ENCODE peak calls at places on chromosomes 16 and 17, in seven cellular contexts. K is nucleus accumbens; X is NCI-H1930; R is tibial artery; Y is activated CD4-positive, alpha-beta T cell treated with anti-CD3 and anti-CD28 coated beads for 48 hours; N is caudate nucleus; M is activated CD8-positive, alpha-beta T cell treated with anti-CD3 and anti-CD28 coated beads, Interleukin-2, amount 10 ng/mL, durations not matched to agents 7 days and 5 days. J is an unnamed sample.
A peak's percentile ranks its signal among the peaks of the same experiment; 100 is the strongest.

GRCh38 chr16:67104061-67104460 is 5.7 kb upstream of the PHAF1 start:
- DNase-seq in K (no peak), X (no peak), R (peak; percentile 32), Y (no peak), N (no peak), M (no peak), J (no peak)

GRCh38 chr17:61997649-61998048 is 67.4 kb downstream of the MED13 start:
- DNase-seq in K (no peak), X (no peak), R (no peak), Y (no peak), N (no peak), M (no peak), J (no peak)

GRCh38 chr17:16442594-16443389 is 27.4 kb downstream of the TRPV2 start:
- DNase-seq in K (no peak), X (no peak), R (no peak), Y (no peak), N (no peak), M (no peak), J (no peak)

GRCh38 chr17:79340771-79341528 is 266.3 kb downstream of the ENGASE start:
- DNase-seq in K (no peak), X (no peak), R (no peak), Y (no peak), N (no peak), M (no peak), J (no peak)

GRCh38 chr17:69961488-69962145 is 113.4 kb upstream of the KCNJ16 start:
- DNase-seq in K (no peak), X (no peak), R (no peak), Y (no peak), N (no peak), M (no peak), J (no peak)

GRCh38 chr16:28538733-28539596 is at the start of gene NUPR1:
- DNase-seq in K (peak; percentile 23), X (no peak), R (peak; percentile 99), Y (no peak), N (peak; percentile 78), M (no peak), J (no peak)

GRCh38 chr17:67239597-67239996 is 5.4 kb downstream of the HELZ start:
- DNase-seq in K (no peak), X (no peak), R (no peak), Y (no peak), N (no peak), M (no peak), J (no peak)

GRCh38 chr17:7781467-7781866 is 52.5 kb upstream of the KDM6B start:
- DNase-seq in K (no peak), X (no peak), R (no peak), Y (no peak), N (no peak), M (no peak), J (no peak)

GRCh38 chr16:75097941-75098897 is 18.4 kb downstream of the LDHD start:
- DNase-seq in K (no peak), X (no peak), R (no peak), Y (peak; percentile 87), N (no peak), M (peak; percentile 79), J (no peak)

GRCh38 chr17:75601057-75601987 is 13.7 kb downstream of the MYO15B start:
- DNase-seq in K (no peak), X (peak; percentile 61), R (peak; percentile 62), Y (peak; percentile 81), N (no peak), M (peak; percentile 78), J (peak; percentile 35)

GRCh38 chr17:50331085-50331791 is 14.7 kb upstream of the XYLT2 start:
- DNase-seq in K (no peak), X (no peak), R (peak; percentile 19), Y (no peak), N (no peak), M (no peak), J (no peak)

GRCh38 chr17:19022128-19022527 is 17.6 kb upstream of the FAM83G start:
- DNase-seq in K (no peak), X (no peak), R (no peak), Y (no peak), N (no peak), M (no peak), J (no peak)

GRCh38 chr17:38333635-38334295 is 10.0 kb downstream of the GPR179 start:
- DNase-seq in K (no peak), X (no peak), R (no peak), Y (peak; percentile 76), N (no peak), M (peak; percentile 66), J (no peak)

GRCh38 chr16:57757883-57758282 is 22.3 kb downstream of the KATNB1 start:
- DNase-seq in K (no peak), X (no peak), R (no peak), Y (no peak), N (no peak), M (no peak), J (no peak)

GRCh38 chr17:79944821-79945391 is 90.8 kb downstream of the TBC1D16 start:
- DNase-seq in K (no peak), X (no peak), R (peak; percentile 64), Y (no peak), N (no peak), M (no peak), J (no peak)

GRCh38 chr16:4244254-4244812 is 2.5 kb upstream of the SRL start:
- DNase-seq in K (no peak), X (peak; percentile 61), R (no peak), Y (no peak), N (no peak), M (no peak), J (no peak)

GRCh38 chr16:89300311-89300975 is 82.9 kb downstream of the ZNF778 start:
- DNase-seq in K (no peak), X (no peak), R (peak; percentile 82), Y (no peak), N (no peak), M (no peak), J (no peak)

GRCh38 chr16:31874354-31875111 is 926 bp downstream of the ZNF267 start:
- DNase-seq in K (no peak), X (no peak), R (no peak), Y (peak; percentile 52), N (no peak), M (peak; percentile 43), J (no peak)

GRCh38 chr16:19265531-19265930 is 20.0 kb upstream of the CLEC19A start:
- DNase-seq in K (no peak), X (no peak), R (no peak), Y (no peak), N (no peak), M (no peak), J (no peak)

GRCh38 chr17:41678411-41678906 is 10.2 kb upstream of the EIF1 start:
- DNase-seq in K (no peak), X (no peak), R (no peak), Y (no peak), N (no peak), M (no peak), J (no peak)

GRCh38 chr17:29572691-29573557 is 4.4 kb downstream of the TP53I13 start:
- DNase-seq in K (no peak), X (no peak), R (peak; percentile 77), Y (peak; percentile 73), N (peak; percentile 61), M (peak; percentile 63), J (no peak)

GRCh38 chr16:65947951-65948350 is 418.5 kb upstream of the CDH5 start:
- DNase-seq in K (peak; percentile 6), X (no peak), R (no peak), Y (no peak), N (peak; percentile 57), M (no peak), J (no peak)

GRCh38 chr16:48491517-48491916 is 106.3 kb upstream of the SIAH1 start:
- DNase-seq in K (no peak), X (no peak), R (no peak), Y (no peak), N (no peak), M (no peak), J (no peak)

GRCh38 chr17:35046740-35047283 is 16.7 kb downstream of the RFFL start:
- DNase-seq in K (no peak), X (no peak), R (no peak), Y (peak; percentile 73), N (peak; percentile 30), M (peak; percentile 78), J (no peak)

GRCh38 chr17:2362416-2362815 is 25.1 kb downstream of the SGSM2 start:
- DNase-seq in K (no peak), X (no peak), R (no peak), Y (no peak), N (no peak), M (no peak), J (no peak)

GRCh38 chr17:40168262-40168832 is 8.9 kb upstream of the RAPGEFL1 start:
- DNase-seq in K (no peak), X (no peak), R (no peak), Y (peak; percentile 38), N (peak; percentile 61), M (peak; percentile 48), J (no peak)

GRCh38 chr17:77741109-77741508 is 217.4 kb upstream of the TNRC6C start:
- DNase-seq in K (no peak), X (no peak), R (peak; percentile 52), Y (peak; percentile 56), N (no peak), M (peak; percentile 40), J (no peak)

GRCh38 chr16:31505483-31505882 is 2.7 kb downstream of the RUSF1 start:
- DNase-seq in K (no peak), X (no peak), R (no peak), Y (peak; percentile 37), N (no peak), M (no peak), J (no peak)

J was measured in NCI-H187.